ENCODE peak calls at places on chromosomes 12 and 14, in five cellular contexts. One of them, this sample, is unnamed.

GRCh38 chr14:89447182-89447970 is 30.3 kb upstream of the FOXN3 start:
- DNase-seq in pancreas: peak
- DNase-seq in tibial artery: no peak
- DNase-seq in neural crest cell: no peak
- DNase-seq in mesothelial cell of epicardium: no peak
- DNase-seq in this sample: no peak

GRCh38 chr12:32272465-32272864 is 126.9 kb upstream of the FGD4 start:
- DNase-seq in pancreas: no peak
- DNase-seq in tibial artery: no peak
- DNase-seq in neural crest cell: no peak
- DNase-seq in mesothelial cell of epicardium: no peak
- DNase-seq in this sample: no peak

GRCh38 chr14:50739186-50739585 is 71.1 kb upstream of the SAV1 start:
- DNase-seq in pancreas: no peak
- DNase-seq in tibial artery: no peak
- DNase-seq in neural crest cell: no peak
- DNase-seq in mesothelial cell of epicardium: no peak
- DNase-seq in this sample: no peak

GRCh38 chr12:122871851-122872785 is 23.8 kb downstream of the VPS37B start:
- DNase-seq in pancreas: no peak
- DNase-seq in tibial artery: peak
- DNase-seq in neural crest cell: peak
- DNase-seq in mesothelial cell of epicardium: no peak
- DNase-seq in this sample: no peak

GRCh38 chr14:53902307-53902706 is 54.3 kb downstream of the BMP4 start:
- DNase-seq in pancreas: no peak
- DNase-seq in tibial artery: no peak
- DNase-seq in neural crest cell: no peak
- DNase-seq in mesothelial cell of epicardium: no peak
- DNase-seq in this sample: no peak

GRCh38 chr12:71092290-71092689 is 65.5 kb downstream of the TSPAN8 start:
- DNase-seq in pancreas: no peak
- DNase-seq in tibial artery: no peak
- DNase-seq in neural crest cell: no peak
- DNase-seq in mesothelial cell of epicardium: no peak
- DNase-seq in this sample: no peak

GRCh38 chr12:89343127-89343526 is 9.2 kb downstream of the DUSP6 start:
- DNase-seq in pancreas: peak
- DNase-seq in tibial artery: peak
- DNase-seq in neural crest cell: no peak
- DNase-seq in mesothelial cell of epicardium: no peak
- DNase-seq in this sample: no peak

GRCh38 chr14:84546236-84546635 is 983.7 kb upstream of the FLRT2 start:
- DNase-seq in pancreas: no peak
- DNase-seq in tibial artery: no peak
- DNase-seq in neural crest cell: no peak
- DNase-seq in mesothelial cell of epicardium: no peak
- DNase-seq in this sample: no peak

GRCh38 chr12:123990512-123990911 is 17.5 kb downstream of the ZNF664 start:
- DNase-seq in pancreas: no peak
- DNase-seq in tibial artery: no peak
- DNase-seq in neural crest cell: no peak
- DNase-seq in mesothelial cell of epicardium: no peak
- DNase-seq in this sample: no peak

GRCh38 chr12:61857968-61858367 is 402.2 kb upstream of the USP15 start:
- DNase-seq in pancreas: no peak
- DNase-seq in tibial artery: no peak
- DNase-seq in neural crest cell: no peak
- DNase-seq in mesothelial cell of epicardium: no peak
- DNase-seq in this sample: no peak

GRCh38 chr14:76786556-76786955 is 25.3 kb downstream of the VASH1 start:
- DNase-seq in pancreas: no peak
- DNase-seq in tibial artery: no peak
- DNase-seq in neural crest cell: no peak
- DNase-seq in mesothelial cell of epicardium: peak
- DNase-seq in this sample: no peak

GRCh38 chr12:98618952-98619351 is 25.5 kb downstream of the SLC25A3 start:
- DNase-seq in pancreas: no peak
- DNase-seq in tibial artery: no peak
- DNase-seq in neural crest cell: no peak
- DNase-seq in mesothelial cell of epicardium: no peak
- DNase-seq in this sample: no peak

GRCh38 chr14:95496111-95496681 is 20.3 kb downstream of the SYNE3 start:
- DNase-seq in pancreas: no peak
- DNase-seq in tibial artery: peak
- DNase-seq in neural crest cell: no peak
- DNase-seq in mesothelial cell of epicardium: no peak
- DNase-seq in this sample: no peak

GRCh38 chr12:126926023-126926600 is 1340.9 kb upstream of the TMEM132C start:
- DNase-seq in pancreas: no peak
- DNase-seq in tibial artery: no peak
- DNase-seq in neural crest cell: no peak
- DNase-seq in mesothelial cell of epicardium: no peak
- DNase-seq in this sample: no peak

GRCh38 chr14:56846970-56847928 is 37.0 kb upstream of the OTX2 start:
- DNase-seq in pancreas: no peak
- DNase-seq in tibial artery: no peak
- DNase-seq in neural crest cell: no peak
- DNase-seq in mesothelial cell of epicardium: no peak
- DNase-seq in this sample: no peak

DNA sequence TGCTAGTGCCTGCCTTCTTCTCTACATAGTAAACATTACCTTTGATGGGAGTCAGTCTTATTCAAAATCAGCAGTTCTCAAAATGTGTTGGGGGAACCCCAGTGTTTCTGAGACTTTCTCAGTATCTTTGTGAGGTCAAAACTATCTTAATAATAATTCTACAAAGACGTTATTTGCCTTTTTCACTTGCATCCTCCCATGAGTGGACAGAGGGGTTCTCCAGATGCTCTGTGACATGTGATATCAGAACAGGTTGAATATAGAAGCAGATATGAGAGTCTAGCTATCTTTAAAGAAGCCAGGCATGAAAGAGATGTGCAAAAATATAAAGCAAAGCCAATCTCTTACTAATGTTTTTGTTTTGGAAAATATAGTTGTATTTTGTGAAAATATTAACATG is 144.7 kb downstream of the KTN1 start:
- DNase-seq in pancreas: no peak
- DNase-seq in tibial artery: no peak
- DNase-seq in neural crest cell: no peak
- DNase-seq in mesothelial cell of epicardium: no peak
- DNase-seq in this sample: no peak
- TF ChIP-seq CTCF in pancreas: no peak
- TF ChIP-seq CTCF in tibial artery: no peak
- TF ChIP-seq CTCF in neural crest cell: no peak
- TF ChIP-seq CTCF in mesothelial cell of epicardium: no peak
- TF ChIP-seq CTCF in this sample: no peak

DNA sequence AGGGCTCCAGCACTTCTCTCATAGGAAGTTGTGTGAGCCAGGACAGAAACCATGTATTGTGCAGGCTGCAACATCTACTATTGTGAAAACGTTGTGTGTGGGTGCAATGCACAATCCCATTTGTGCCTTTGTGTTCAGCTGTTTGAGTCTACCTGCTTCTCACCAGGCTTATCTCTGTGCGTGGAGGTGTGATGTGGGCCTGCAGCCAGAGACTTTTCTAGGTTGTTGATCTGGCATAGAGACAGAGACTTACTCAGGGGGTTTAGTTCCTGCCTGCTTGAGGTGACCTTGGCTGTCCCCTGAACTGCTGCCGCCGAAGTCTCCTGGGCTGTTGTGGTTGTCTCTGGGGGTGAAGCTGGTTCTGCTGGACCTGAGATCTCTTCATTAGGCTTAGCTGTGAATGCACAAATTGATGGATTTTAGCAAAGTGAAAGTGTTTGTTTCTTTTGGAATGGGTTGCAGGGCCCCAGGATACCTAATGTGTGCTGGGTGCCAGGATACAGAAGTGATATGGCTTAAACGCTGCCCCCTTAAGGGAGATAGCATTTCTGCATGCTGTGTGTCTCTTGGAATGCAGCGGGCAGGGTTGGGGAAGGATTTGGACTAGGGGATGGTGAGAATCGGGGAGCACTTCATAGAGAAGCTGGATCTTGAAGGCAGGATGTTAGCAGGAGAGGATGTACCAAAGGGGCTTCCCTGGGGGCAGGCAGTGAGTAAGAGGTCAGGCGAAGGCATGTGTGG is 2.5 kb downstream of the LACRT start:
- DNase-seq in pancreas: no peak
- DNase-seq in tibial artery: no peak
- DNase-seq in neural crest cell: no peak
- DNase-seq in mesothelial cell of epicardium: no peak
- DNase-seq in this sample: no peak
- TF ChIP-seq CTCF in pancreas: no peak
- TF ChIP-seq CTCF in tibial artery: no peak
- TF ChIP-seq CTCF in neural crest cell: no peak
- TF ChIP-seq CTCF in mesothelial cell of epicardium: no peak
- TF ChIP-seq CTCF in this sample: no peak

GRCh38 chr12:24555730-24556129 is 393.2 kb downstream of the BCAT1 start:
- DNase-seq in pancreas: no peak
- DNase-seq in tibial artery: no peak
- DNase-seq in neural crest cell: no peak
- DNase-seq in mesothelial cell of epicardium: no peak
- DNase-seq in this sample: no peak

GRCh38 chr12:24554612-24555300 is 394.1 kb downstream of the BCAT1 start:
- DNase-seq in pancreas: no peak
- DNase-seq in tibial artery: no peak
- DNase-seq in neural crest cell: no peak
- DNase-seq in mesothelial cell of epicardium: no peak
- DNase-seq in this sample: no peak

GRCh38 chr12:24560867-24561266 is 388.0 kb downstream of the BCAT1 start:
- DNase-seq in pancreas: no peak
- DNase-seq in tibial artery: peak
- DNase-seq in neural crest cell: no peak
- DNase-seq in mesothelial cell of epicardium: no peak
- DNase-seq in this sample: no peak

GRCh38 chr12:24560192-24560591 is 388.7 kb downstream of the BCAT1 start:
- DNase-seq in pancreas: no peak
- DNase-seq in tibial artery: no peak
- DNase-seq in neural crest cell: no peak
- DNase-seq in mesothelial cell of epicardium: no peak
- DNase-seq in this sample: no peak

DNA sequence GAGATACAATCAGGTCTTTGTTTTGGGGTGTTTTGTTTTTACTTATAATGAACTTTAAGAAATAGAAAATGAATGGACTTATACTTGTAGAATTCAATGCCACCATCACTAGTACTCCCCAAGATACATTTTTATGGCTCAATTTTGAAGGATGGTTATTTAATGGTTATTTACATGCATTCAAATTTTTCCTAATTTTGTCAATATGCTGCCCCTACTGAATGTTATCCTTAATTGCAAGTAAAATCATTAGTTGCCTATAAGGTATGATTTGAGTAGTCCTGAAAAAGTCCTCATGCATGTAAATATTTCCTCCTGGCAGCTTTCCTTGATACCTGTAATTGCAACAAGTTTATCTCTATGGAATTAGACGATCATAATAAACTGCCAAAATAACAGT is 391.2 kb downstream of the BCAT1 start:
- DNase-seq in pancreas: no peak
- DNase-seq in tibial artery: no peak
- DNase-seq in neural crest cell: no peak
- DNase-seq in mesothelial cell of epicardium: no peak
- DNase-seq in this sample: no peak
- TF ChIP-seq CTCF in pancreas: no peak
- TF ChIP-seq CTCF in tibial artery: no peak
- TF ChIP-seq CTCF in neural crest cell: no peak
- TF ChIP-seq CTCF in mesothelial cell of epicardium: no peak
- TF ChIP-seq CTCF in this sample: no peak

GRCh38 chr12:21248679-21249078 is 86.0 kb downstream of the SLCO1A2 start:
- DNase-seq in pancreas: no peak
- DNase-seq in tibial artery: no peak
- DNase-seq in neural crest cell: no peak
- DNase-seq in mesothelial cell of epicardium: no peak
- DNase-seq in this sample: no peak
- TF ChIP-seq CTCF in pancreas: no peak
- TF ChIP-seq CTCF in tibial artery: no peak
- TF ChIP-seq CTCF in neural crest cell: peak
- TF ChIP-seq CTCF in mesothelial cell of epicardium: no peak
- TF ChIP-seq CTCF in this sample: peak

GRCh38 chr14:105980224-105980623 is 453.8 kb downstream of the TMEM121 start:
- DNase-seq in pancreas: no peak
- DNase-seq in tibial artery: no peak
- DNase-seq in neural crest cell: no peak
- DNase-seq in mesothelial cell of epicardium: no peak
- DNase-seq in this sample: no peak

GRCh38 chr14:105979446-105979845 is 453.1 kb downstream of the TMEM121 start:
- DNase-seq in pancreas: no peak
- DNase-seq in tibial artery: no peak
- DNase-seq in neural crest cell: no peak
- DNase-seq in mesothelial cell of epicardium: no peak
- DNase-seq in this sample: no peak

GRCh38 chr14:105978618-105979295 is 452.4 kb downstream of the TMEM121 start:
- DNase-seq in pancreas: no peak
- DNase-seq in tibial artery: no peak
- DNase-seq in neural crest cell: no peak
- DNase-seq in mesothelial cell of epicardium: no peak
- DNase-seq in this sample: no peak

GRCh38 chr14:105971593-105972500 is 445.5 kb downstream of the TMEM121 start:
- DNase-seq in pancreas: no peak
- DNase-seq in tibial artery: no peak
- DNase-seq in neural crest cell: no peak
- DNase-seq in mesothelial cell of epicardium: no peak
- DNase-seq in this sample: no peak

DNA sequence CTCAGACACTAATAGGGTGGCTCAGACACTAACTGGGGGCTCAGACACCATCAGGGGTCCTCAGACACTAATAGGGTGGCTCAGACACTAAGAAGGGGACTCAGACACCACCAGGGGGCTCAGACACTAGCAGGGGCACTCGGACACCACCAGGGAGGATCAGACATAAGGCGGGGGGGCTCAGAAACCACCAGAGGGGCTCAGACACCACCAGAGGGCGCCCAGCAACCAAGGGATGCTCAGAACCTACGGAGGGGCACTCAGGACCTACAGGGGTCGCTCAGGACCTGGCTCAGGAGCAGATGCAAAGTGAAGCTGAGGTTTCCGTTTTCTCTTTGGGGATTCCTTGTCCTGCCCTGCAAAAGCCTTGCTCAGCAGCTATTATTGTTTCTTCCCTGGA is 448.5 kb downstream of the TMEM121 start:
- DNase-seq in pancreas: no peak
- DNase-seq in tibial artery: no peak
- DNase-seq in neural crest cell: no peak
- DNase-seq in mesothelial cell of epicardium: no peak
- DNase-seq in this sample: no peak
- TF ChIP-seq CTCF in pancreas: no peak
- TF ChIP-seq CTCF in tibial artery: no peak
- TF ChIP-seq CTCF in neural crest cell: no peak
- TF ChIP-seq CTCF in mesothelial cell of epicardium: no peak
- TF ChIP-seq CTCF in this sample: peak